ENCODE peak calls at places on chromosomes 16 and 17, in five cellular contexts. One of them, this sample, is unnamed.

GRCh38 chr17:76783146-76783545 is 45.2 kb downstream of the MFSD11 start:
- DNase-seq in HTR-8/SVneo: no peak
- DNase-seq in activated naive CD8-positive, alpha-beta T cell treated with anti-CD3 and anti-CD28 coated beads for 36 hours: no peak
- DNase-seq in NCI-H1694: no peak
- DNase-seq in HEK293T: no peak
- DNase-seq in this sample: no peak

GRCh38 chr17:78304549-78305037 is 55.3 kb downstream of the SOCS3 start:
- DNase-seq in HTR-8/SVneo: no peak
- DNase-seq in activated naive CD8-positive, alpha-beta T cell treated with anti-CD3 and anti-CD28 coated beads for 36 hours: no peak
- DNase-seq in NCI-H1694: no peak
- DNase-seq in HEK293T: no peak
- DNase-seq in this sample: peak

GRCh38 chr16:3654249-3654991 is at the start of gene DNASE1:
- DNase-seq in HTR-8/SVneo: peak
- DNase-seq in activated naive CD8-positive, alpha-beta T cell treated with anti-CD3 and anti-CD28 coated beads for 36 hours: peak
- DNase-seq in NCI-H1694: peak
- DNase-seq in HEK293T: peak
- DNase-seq in this sample: peak

GRCh38 chr16:27558434-27558833 is 8.5 kb downstream of the KATNIP start:
- DNase-seq in HTR-8/SVneo: no peak
- DNase-seq in activated naive CD8-positive, alpha-beta T cell treated with anti-CD3 and anti-CD28 coated beads for 36 hours: no peak
- DNase-seq in NCI-H1694: no peak
- DNase-seq in HEK293T: no peak
- DNase-seq in this sample: no peak

GRCh38 chr16:24189941-24190340 is 66.2 kb upstream of the CACNG3 start:
- DNase-seq in HTR-8/SVneo: no peak
- DNase-seq in activated naive CD8-positive, alpha-beta T cell treated with anti-CD3 and anti-CD28 coated beads for 36 hours: no peak
- DNase-seq in NCI-H1694: no peak
- DNase-seq in HEK293T: no peak
- DNase-seq in this sample: no peak

GRCh38 chr16:68921654-68922053 is 78.3 kb downstream of the TANGO6 start:
- DNase-seq in HTR-8/SVneo: peak
- DNase-seq in activated naive CD8-positive, alpha-beta T cell treated with anti-CD3 and anti-CD28 coated beads for 36 hours: no peak
- DNase-seq in NCI-H1694: no peak
- DNase-seq in HEK293T: no peak
- DNase-seq in this sample: no peak

GRCh38 chr17:79838541-79839274 is 532 bp downstream of the CBX4 start:
- DNase-seq in HTR-8/SVneo: peak
- DNase-seq in activated naive CD8-positive, alpha-beta T cell treated with anti-CD3 and anti-CD28 coated beads for 36 hours: peak
- DNase-seq in NCI-H1694: peak
- DNase-seq in HEK293T: peak
- DNase-seq in this sample: peak

GRCh38 chr17:4658478-4659305 is 17.2 kb upstream of the ALOX15 start:
- DNase-seq in HTR-8/SVneo: peak
- DNase-seq in activated naive CD8-positive, alpha-beta T cell treated with anti-CD3 and anti-CD28 coated beads for 36 hours: peak
- DNase-seq in NCI-H1694: no peak
- DNase-seq in HEK293T: no peak
- DNase-seq in this sample: peak

GRCh38 chr16:19749571-19750080 is 31.6 kb downstream of the IQCK start:
- DNase-seq in HTR-8/SVneo: no peak
- DNase-seq in activated naive CD8-positive, alpha-beta T cell treated with anti-CD3 and anti-CD28 coated beads for 36 hours: no peak
- DNase-seq in NCI-H1694: no peak
- DNase-seq in HEK293T: no peak
- DNase-seq in this sample: peak

GRCh38 chr16:67199808-67200198 is 872 bp downstream of the ELMO3 start:
- DNase-seq in HTR-8/SVneo: no peak
- DNase-seq in activated naive CD8-positive, alpha-beta T cell treated with anti-CD3 and anti-CD28 coated beads for 36 hours: no peak
- DNase-seq in NCI-H1694: no peak
- DNase-seq in HEK293T: no peak
- DNase-seq in this sample: no peak

GRCh38 chr17:16989230-16989952 is 17.5 kb upstream of the TNFRSF13B start:
- DNase-seq in HTR-8/SVneo: no peak
- DNase-seq in activated naive CD8-positive, alpha-beta T cell treated with anti-CD3 and anti-CD28 coated beads for 36 hours: no peak
- DNase-seq in NCI-H1694: no peak
- DNase-seq in HEK293T: no peak
- DNase-seq in this sample: no peak

GRCh38 chr16:53103811-53104210 is 49.0 kb downstream of the CHD9 start:
- DNase-seq in HTR-8/SVneo: no peak
- DNase-seq in activated naive CD8-positive, alpha-beta T cell treated with anti-CD3 and anti-CD28 coated beads for 36 hours: no peak
- DNase-seq in NCI-H1694: no peak
- DNase-seq in HEK293T: no peak
- DNase-seq in this sample: no peak

GRCh38 chr17:16415031-16415924 is at the start of gene TRPV2:
- DNase-seq in HTR-8/SVneo: no peak
- DNase-seq in activated naive CD8-positive, alpha-beta T cell treated with anti-CD3 and anti-CD28 coated beads for 36 hours: peak
- DNase-seq in NCI-H1694: no peak
- DNase-seq in HEK293T: peak
- DNase-seq in this sample: peak

GRCh38 chr16:11361751-11362742 is 16.8 kb downstream of the RMI2 start:
- DNase-seq in HTR-8/SVneo: no peak
- DNase-seq in activated naive CD8-positive, alpha-beta T cell treated with anti-CD3 and anti-CD28 coated beads for 36 hours: peak
- DNase-seq in NCI-H1694: no peak
- DNase-seq in HEK293T: peak
- DNase-seq in this sample: peak

GRCh38 chr16:5791011-5791410 is 693.4 kb upstream of the EEF2KMT start:
- DNase-seq in HTR-8/SVneo: no peak
- DNase-seq in activated naive CD8-positive, alpha-beta T cell treated with anti-CD3 and anti-CD28 coated beads for 36 hours: no peak
- DNase-seq in NCI-H1694: no peak
- DNase-seq in HEK293T: no peak
- DNase-seq in this sample: no peak

GRCh38 chr16:2028146-2028545 is 1.4 kb downstream of the NHERF2 start:
- DNase-seq in HTR-8/SVneo: no peak
- DNase-seq in activated naive CD8-positive, alpha-beta T cell treated with anti-CD3 and anti-CD28 coated beads for 36 hours: no peak
- DNase-seq in NCI-H1694: no peak
- DNase-seq in HEK293T: no peak
- DNase-seq in this sample: no peak

GRCh38 chr17:63337579-63337978 is 108.5 kb downstream of the CYB561 start:
- DNase-seq in HTR-8/SVneo: no peak
- DNase-seq in activated naive CD8-positive, alpha-beta T cell treated with anti-CD3 and anti-CD28 coated beads for 36 hours: no peak
- DNase-seq in NCI-H1694: no peak
- DNase-seq in HEK293T: no peak
- DNase-seq in this sample: no peak

GRCh38 chr16:66899945-66900688 is 18.6 kb downstream of the CDH16 start:
- DNase-seq in HTR-8/SVneo: peak
- DNase-seq in activated naive CD8-positive, alpha-beta T cell treated with anti-CD3 and anti-CD28 coated beads for 36 hours: no peak
- DNase-seq in NCI-H1694: no peak
- DNase-seq in HEK293T: peak
- DNase-seq in this sample: no peak

GRCh38 chr17:80769936-80770625 is 221.6 kb upstream of the CHMP6 start:
- DNase-seq in HTR-8/SVneo: no peak
- DNase-seq in activated naive CD8-positive, alpha-beta T cell treated with anti-CD3 and anti-CD28 coated beads for 36 hours: no peak
- DNase-seq in NCI-H1694: no peak
- DNase-seq in HEK293T: no peak
- DNase-seq in this sample: no peak

This sample was measured in dermis microvascular lymphatic vessel endothelial cell.